ENCODE peak calls at places on chromosomes 2 and 18, in seven cellular contexts. C is AG10803; S is cardiac septum; J is dermis blood vessel endothelial cell; A is stimulated activated CD4-positive, alpha-beta T cell treated with anti-CD3 and anti-CD28 coated beads, Interleukin-12 subunit alpha, Interleukin-12 subunit beta, amount 100 ng/mL, for 4 hours; X is stimulated activated CD8-positive, alpha-beta memory T cell treated with anti-CD3 and anti-CD28 coated beads, Interleukin-15, amount 100 ng/mL, for 24 hours; D is psoas muscle. R is an unnamed sample.

GRCh38 chr2:226795281-226796011 is 4.2 kb downstream of the IRS1 start:
- DNase-seq in C (peak), J (no peak), S (peak), A (no peak), D (peak), X (no peak), R (no peak)

GRCh38 chr18:62637807-62638687 is 77.3 kb upstream of the PHLPP1 start:
- DNase-seq in S (no peak), C (no peak), X (peak), A (peak), D (no peak), J (peak), R (peak)

GRCh38 chr2:29811378-29811777 is 110.0 kb downstream of the ALK start:
- DNase-seq in J (no peak), D (no peak), C (no peak), A (no peak), S (no peak), X (no peak), R (no peak)

GRCh38 chr2:17058772-17059402 is 393.3 kb upstream of the CYRIA start:
- DNase-seq in S (no peak), J (no peak), X (no peak), C (no peak), A (no peak), D (no peak), R (no peak)

GRCh38 chr2:45014016-45014702 is 4.9 kb upstream of the SIX2 start:
- DNase-seq in S (no peak), X (no peak), C (peak), J (peak), A (no peak), D (peak), R (peak)

GRCh38 chr2:166419616-166419934 is 43.8 kb upstream of the SCN9A start:
- DNase-seq in A (no peak), S (no peak), X (no peak), J (peak), D (no peak), C (peak), R (no peak)

GRCh38 chr2:213152065-213152794 is 818 bp upstream of the IKZF2 start:
- DNase-seq in S (peak), C (peak), D (peak), X (peak), J (peak), A (no peak), R (peak)

GRCh38 chr2:84970956-84971798 is at the start of gene KCMF1:
- DNase-seq in S (peak), C (peak), J (peak), A (peak), X (peak), D (peak), R (peak)

GRCh38 chr2:111973701-111974100 is 75.3 kb downstream of the MERTK start:
- DNase-seq in D (no peak), C (no peak), S (no peak), A (no peak), J (no peak), X (no peak), R (no peak)

GRCh38 chr2:67564076-67564475 is 166.9 kb downstream of the ETAA1 start:
- DNase-seq in C (peak), D (no peak), X (no peak), S (no peak), J (no peak), A (no peak), R (no peak)

GRCh38 chr18:181711-182110 is 23.4 kb downstream of the USP14 start:
- DNase-seq in A (no peak), D (no peak), S (no peak), J (no peak), C (no peak), X (no peak), R (no peak)

GRCh38 chr18:8264861-8265411 is 344.3 kb upstream of the RAB12 start:
- DNase-seq in C (no peak), X (no peak), S (no peak), A (no peak), D (no peak), J (no peak), R (no peak)

GRCh38 chr2:235883675-235884074 is 284.5 kb downstream of the GBX2 start:
- DNase-seq in D (no peak), S (no peak), J (no peak), A (no peak), C (no peak), X (no peak), R (no peak)

GRCh38 chr2:26609133-26609532 is 32.0 kb downstream of the CIB4 start:
- DNase-seq in S (no peak), C (no peak), X (no peak), A (no peak), J (no peak), D (no peak), R (no peak)

GRCh38 chr2:67616749-67617148 is 219.6 kb downstream of the ETAA1 start:
- DNase-seq in X (no peak), J (peak), A (no peak), C (peak), S (peak), D (no peak), R (no peak)

GRCh38 chr2:132384491-132385186 is 32.0 kb upstream of the GPR39 start:
- DNase-seq in X (no peak), A (no peak), J (no peak), S (no peak), D (no peak), C (no peak), R (no peak)

GRCh38 chr2:164967781-164968228 is 12.5 kb upstream of the SLC38A11 start:
- DNase-seq in S (no peak), D (no peak), A (no peak), X (no peak), J (no peak), C (peak), R (no peak)

GRCh38 chr2:230847883-230848388 is 16.8 kb upstream of the ITM2C start:
- DNase-seq in X (peak), A (peak), D (peak), C (peak), S (peak), J (peak), R (peak)

GRCh38 chr2:20450201-20451108 is 3.6 kb downstream of the RHOB start:
- DNase-seq in C (peak), D (peak), S (no peak), X (no peak), A (no peak), J (peak), R (no peak)

GRCh38 chr2:237630216-237631000 is 3.0 kb downstream of the LRRFIP1 start:
- DNase-seq in D (no peak), S (no peak), X (no peak), C (no peak), A (no peak), J (no peak), R (no peak)

GRCh38 chr2:166957686-166958085 is 69.4 kb downstream of the XIRP2 start:
- DNase-seq in C (no peak), J (no peak), X (no peak), D (no peak), S (no peak), A (no peak), R (no peak)

GRCh38 chr2:121617042-121617599 is 32.1 kb downstream of the CLASP1 start:
- DNase-seq in A (no peak), S (no peak), C (no peak), D (no peak), X (no peak), J (no peak), R (no peak)

GRCh38 chr2:10032746-10033105 is 10.6 kb upstream of the KLF11 start:
- DNase-seq in D (no peak), J (no peak), X (no peak), S (no peak), C (no peak), A (no peak), R (no peak)

GRCh38 chr2:125169764-125170146 is 1144.7 kb downstream of the CNTNAP5 start:
- DNase-seq in C (no peak), J (no peak), X (no peak), D (no peak), A (no peak), S (no peak), R (no peak)